ENCODE peak calls at places on chromosomes 11 and 22, in seven cellular contexts. V, R, K, S, J, N and I are unnamed samples. For H3K4me1, the result is how much of the 10 kb centered on the place peaks cover.

GRCh38 chr11:102139081-102139498 is 28.8 kb downstream of the YAP1 start:
- DNase-seq in V (peak), R (no peak), K (no peak), S (no peak), J (no peak), N (peak), I (no peak)

GRCh38 chr22:31081963-31082605 is 966 bp downstream of the SMTN start:
- DNase-seq in V (no peak), R (peak), K (no peak), S (peak), J (no peak), N (no peak), I (no peak)

GRCh38 chr11:93547768-93548167 is 4.6 kb upstream of the SMCO4 start:
- DNase-seq in V (no peak), R (no peak), K (no peak), S (no peak), J (no peak), N (no peak), I (no peak)

GRCh38 chr11:69439651-69440464 is 41.6 kb upstream of the LINC01488 start:
- DNase-seq in V (no peak), R (no peak), K (no peak), S (no peak), J (no peak), N (no peak), I (no peak)

GRCh38 chr11:10329356-10329755 is 24.5 kb downstream of the ADM start:
- DNase-seq in V (no peak), R (no peak), K (no peak), S (no peak), J (no peak), N (no peak), I (no peak)

GRCh38 chr11:119065369-119065768 is 2.2 kb upstream of the VPS11 start:
- DNase-seq in V (no peak), R (no peak), K (no peak), S (peak), J (no peak), N (peak), I (no peak)

GRCh38 chr22:41401781-41402648 is 20.3 kb downstream of the TEF start:
- DNase-seq in V (no peak), R (peak), K (peak), S (peak), J (peak), N (peak), I (no peak)

GRCh38 chr11:24386551-24387404 is 110.1 kb upstream of the LUZP2 start:
- DNase-seq in V (no peak), R (no peak), K (no peak), S (no peak), J (no peak), N (peak), I (peak)

GRCh38 chr11:33638608-33639007 is 62.0 kb downstream of the C11orf91 start:
- DNase-seq in V (no peak), R (no peak), K (no peak), S (no peak), J (no peak), N (no peak), I (no peak)

GRCh38 chr11:79312591-79313267 is 128.1 kb downstream of the TENM4 start:
- DNase-seq in V (no peak), R (no peak), K (no peak), S (no peak), J (no peak), N (peak), I (no peak)

GRCh38 chr11:13942908-13943505 is 19.5 kb upstream of the SPON1 start:
- DNase-seq in V (no peak), R (no peak), K (no peak), S (no peak), J (no peak), N (peak), I (no peak)

GRCh38 chr22:40567626-40568328 is 68.7 kb downstream of the MRTFA start:
- DNase-seq in V (no peak), R (no peak), K (no peak), S (no peak), J (no peak), N (no peak), I (no peak)

GRCh38 chr11:26931248-26931631 is 62.7 kb upstream of the FIBIN start:
- DNase-seq in V (no peak), R (no peak), K (no peak), S (no peak), J (no peak), N (no peak), I (no peak)

GRCh38 chr11:6622261-6623171 is 3.3 kb upstream of the TPP1 start:
- DNase-seq in V (no peak), R (peak), K (no peak), S (no peak), J (no peak), N (no peak), I (no peak)

GRCh38 chr22:38085056-38085455 is 1.1 kb upstream of the SLC16A8 start:
- DNase-seq in V (no peak), R (no peak), K (no peak), S (no peak), J (no peak), N (no peak), I (no peak)

GRCh38 chr11:130636672-130637463 is 188.4 kb downstream of the ADAMTS15 start:
- DNase-seq in V (no peak), R (no peak), K (no peak), S (no peak), J (no peak), N (peak), I (no peak)

GRCh38 chr11:23364076-23364475 is 503.8 kb upstream of the CCDC179 start:
- DNase-seq in V (no peak), R (no peak), K (no peak), S (no peak), J (no peak), N (no peak), I (no peak)

GRCh38 chr11:131671320-131671719 is 300.9 kb downstream of the NTM start:
- DNase-seq in V (no peak), R (no peak), K (no peak), S (no peak), J (no peak), N (no peak), I (no peak)

GRCh38 chr22:50305658-50306566 is 1.5 kb downstream of the PLXNB2 start:
- DNase-seq in V (peak), R (peak), K (peak), S (peak), J (peak), N (peak), I (no peak)

GRCh38 chr11:119907934-119908760 is 179.1 kb upstream of the NECTIN1 start:
- DNase-seq in V (no peak), R (no peak), K (no peak), S (peak), J (no peak), N (no peak), I (no peak)

GRCh38 chr11:65559951-65560537 is 1.9 kb upstream of the LTBP3 start:
- DNase-seq in V (peak), R (peak), K (no peak), S (peak), J (peak), N (peak), I (no peak)
- H3K4me1 ChIP-seq in V (half or more), R (under half), K (under half), S (half or more), J (under half), N (half or more), I (under half)

GRCh38 chr11:77634724-77635123 is 2.9 kb downstream of the CLNS1A start:
- DNase-seq in V (no peak), R (no peak), K (no peak), S (no peak), J (no peak), N (no peak), I (no peak)

GRCh38 chr11:77633856-77634425 is 3.7 kb downstream of the CLNS1A start:
- DNase-seq in V (no peak), R (no peak), K (no peak), S (no peak), J (no peak), N (peak), I (no peak)

DNA sequence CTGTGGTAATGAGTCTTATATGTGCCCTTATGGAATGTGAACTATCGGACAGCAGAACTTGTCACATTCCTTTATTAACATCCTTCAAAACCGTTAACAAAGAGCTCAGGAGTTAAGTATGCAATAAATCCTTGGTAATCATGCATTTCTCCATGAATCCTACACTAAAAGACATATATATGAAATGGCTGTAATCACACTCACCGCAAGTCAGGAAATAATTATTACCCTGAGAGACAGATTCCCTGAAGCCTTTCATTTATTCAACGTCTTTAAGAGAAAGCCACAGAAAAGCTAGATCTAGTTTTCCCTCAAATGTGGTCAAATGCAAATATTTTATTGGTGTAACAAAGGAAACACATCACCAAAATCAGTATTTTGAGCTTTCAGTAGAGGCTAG is 7.3 kb downstream of the CLNS1A start:
- DNase-seq in V (no peak), R (no peak), K (no peak), S (no peak), J (no peak), N (no peak), I (no peak)
- H3K4me3 ChIP-seq in V (no peak), R (no peak), K (no peak), S (no peak), J (no peak), N (no peak), I (no peak)

GRCh38 chr22:20992456-20993303 is 9.2 kb downstream of the THAP7 start:
- DNase-seq in V (no peak), R (no peak), K (no peak), S (no peak), J (no peak), N (no peak), I (no peak)

GRCh38 chr22:20990184-20991180 is 8.4 kb downstream of the LZTR1 start:
- DNase-seq in V (no peak), R (no peak), K (no peak), S (no peak), J (no peak), N (no peak), I (no peak)

GRCh38 chr22:20993304-20994127 is 8.4 kb downstream of the THAP7 start:
- DNase-seq in V (no peak), R (no peak), K (no peak), S (no peak), J (no peak), N (no peak), I (no peak)

GRCh38 chr22:20991252-20992055 is 9.4 kb downstream of the LZTR1 start:
- DNase-seq in V (no peak), R (no peak), K (no peak), S (no peak), J (no peak), N (no peak), I (no peak)

GRCh38 chr22:20992056-20992442 is 9.9 kb downstream of the THAP7 start:
- DNase-seq in V (no peak), R (no peak), K (no peak), S (no peak), J (no peak), N (no peak), I (no peak)
- H3K4me1 ChIP-seq in V (under half), R (under half), K (under half), S (under half), J (under half), N (under half), I (under half)

DNA sequence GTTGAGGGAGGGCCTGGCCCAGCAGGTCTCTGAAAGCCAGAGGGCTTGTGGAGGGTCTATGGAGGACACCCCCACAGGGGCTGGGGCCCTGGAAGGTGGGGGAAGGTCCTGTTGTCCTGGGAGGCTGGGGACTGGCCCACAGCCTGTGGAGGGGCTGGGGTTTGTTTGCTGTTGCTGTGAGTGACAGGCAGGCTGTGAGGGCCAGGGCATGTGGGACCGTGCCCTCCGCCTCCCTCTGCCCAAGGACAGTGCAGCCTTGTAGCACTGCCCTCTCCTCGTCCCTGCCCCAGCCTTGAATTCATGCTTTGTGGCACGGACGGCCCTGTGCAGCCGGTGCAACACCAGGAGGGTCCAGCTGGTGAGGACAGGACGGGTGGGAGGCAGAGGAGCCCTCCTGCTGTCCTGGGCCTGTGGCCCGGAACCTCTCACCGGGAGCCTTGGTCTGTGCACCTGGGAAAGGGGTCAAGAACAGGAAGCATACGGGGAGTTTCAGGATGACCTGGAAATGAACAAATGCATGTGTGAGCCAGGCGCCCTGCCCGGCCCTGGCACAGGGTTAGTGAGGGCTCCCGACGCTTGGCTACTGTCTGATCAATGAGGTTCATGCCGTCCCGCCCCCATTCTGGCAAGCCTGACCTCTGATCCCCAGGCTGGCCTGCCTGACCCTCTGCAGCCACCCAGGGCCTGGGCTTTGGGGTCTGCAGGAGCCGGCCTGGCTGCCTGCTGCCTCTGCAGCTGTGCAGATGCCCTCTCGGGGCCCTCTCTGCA is 37.4 kb upstream of the PRODH start:
- DNase-seq in V (no peak), R (no peak), K (peak), S (no peak), J (no peak), N (no peak), I (no peak)
- H3K4me3 ChIP-seq in V (no peak), R (no peak), K (no peak), S (no peak), J (no peak), N (no peak), I (no peak)

GRCh38 chr11:65641233-65642013 is 3.5 kb downstream of the SIPA1 start:
- DNase-seq in V (no peak), R (no peak), K (no peak), S (no peak), J (no peak), N (no peak), I (no peak)

GRCh38 chr11:65643971-65644370 is 6.1 kb downstream of the SIPA1 start:
- DNase-seq in V (no peak), R (no peak), K (no peak), S (no peak), J (no peak), N (no peak), I (no peak)

GRCh38 chr11:65639623-65640482 is 2.0 kb downstream of the SIPA1 start:
- DNase-seq in V (no peak), R (peak), K (no peak), S (peak), J (no peak), N (no peak), I (no peak)

GRCh38 chr11:65640483-65641207 is 2.7 kb downstream of the SIPA1 start:
- DNase-seq in V (no peak), R (peak), K (no peak), S (peak), J (no peak), N (no peak), I (no peak)

DNA sequence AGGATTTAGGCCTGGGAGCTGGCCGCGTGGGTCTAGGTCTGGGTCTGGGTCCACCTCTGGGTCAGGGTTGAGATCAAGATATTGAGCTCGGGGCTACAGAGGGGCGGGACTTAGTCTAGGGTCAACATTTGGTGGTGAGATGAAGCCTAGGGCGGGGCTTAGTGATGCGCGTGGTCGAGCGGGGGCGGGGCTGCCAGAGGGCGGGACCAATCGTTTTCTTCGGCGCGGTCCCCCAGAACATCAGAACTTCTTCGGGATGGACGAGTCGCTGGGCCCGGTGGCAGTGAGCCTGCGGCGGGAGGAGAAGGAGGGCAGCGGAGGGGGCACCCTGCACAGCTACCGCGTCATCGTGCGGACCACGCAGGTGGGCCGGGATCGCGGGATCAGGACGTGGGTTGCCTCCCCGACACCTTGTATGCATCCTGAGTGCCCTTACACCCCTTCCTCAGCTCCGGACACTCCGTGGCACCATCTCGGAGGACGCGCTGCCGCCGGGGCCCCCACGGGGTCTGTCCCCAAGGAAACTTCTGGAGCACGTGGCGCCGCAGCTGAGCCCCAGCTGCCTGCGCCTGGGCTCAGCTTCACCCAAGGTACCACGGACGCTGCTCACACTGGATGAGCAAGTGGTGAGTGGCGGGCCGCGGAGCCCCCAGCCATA is 4.2 kb downstream of the SIPA1 start:
- DNase-seq in V (no peak), R (no peak), K (no peak), S (no peak), J (no peak), N (no peak), I (no peak)
- H3K4me1 ChIP-seq in V (under half), R (under half), K (under half), S (under half), J (under half), N (under half), I (under half)